ENCODE peak calls at places on chromosomes 7 and 10, in four cellular contexts. N, E, P and H are unnamed samples. For H3K27me3, the result is how much of the 10 kb centered on the place peaks cover.

GRCh38 chr7:65397730-65398142 is 24.1 kb downstream of the ZNF92 start:
- DNase-seq in N (no peak), E (no peak), P (no peak), H (no peak)

GRCh38 chr7:38478404-38478803 is 152.8 kb downstream of the AMPH start:
- DNase-seq in P (no peak), N (no peak), E (no peak), H (no peak)

GRCh38 chr7:141102436-141102835 is 28.6 kb downstream of the TMEM178B start:
- DNase-seq in P (no peak), E (no peak), N (no peak), H (no peak)

GRCh38 chr10:60732240-60733188 is 45.8 kb upstream of the CDK1 start:
- DNase-seq in P (peak), E (peak), N (peak), H (peak)

GRCh38 chr10:46296629-46297275 is 10.0 kb downstream of the ANTXRL start:
- DNase-seq in P (no peak), E (peak), N (no peak), H (no peak)

GRCh38 chr10:95121904-95122303 is 52.6 kb upstream of the CYP2C8 start:
- DNase-seq in P (no peak), N (no peak), E (no peak), H (peak)

GRCh38 chr10:80163741-80164341 is 31.3 kb downstream of the PLAC9 start:
- DNase-seq in P (peak), N (no peak), E (peak), H (no peak)

GRCh38 chr7:34371922-34372321 is 286.1 kb upstream of the NPSR1 start:
- DNase-seq in E (no peak), N (no peak), P (no peak), H (no peak)

GRCh38 chr7:107047902-107048782 is 3.6 kb downstream of the PRKAR2B start:
- DNase-seq in E (no peak), N (no peak), P (no peak), H (no peak)

GRCh38 chr7:115851291-115851690 is 179.3 kb downstream of the TFEC start:
- DNase-seq in N (peak), E (no peak), P (peak), H (no peak)

GRCh38 chr7:20776942-20777341 is 9.7 kb downstream of the SP8 start:
- DNase-seq in N (no peak), E (no peak), P (peak), H (no peak)
- H3K27me3 ChIP-seq in N (half or more), E (half or more), P (half or more), H (under half)

DNA sequence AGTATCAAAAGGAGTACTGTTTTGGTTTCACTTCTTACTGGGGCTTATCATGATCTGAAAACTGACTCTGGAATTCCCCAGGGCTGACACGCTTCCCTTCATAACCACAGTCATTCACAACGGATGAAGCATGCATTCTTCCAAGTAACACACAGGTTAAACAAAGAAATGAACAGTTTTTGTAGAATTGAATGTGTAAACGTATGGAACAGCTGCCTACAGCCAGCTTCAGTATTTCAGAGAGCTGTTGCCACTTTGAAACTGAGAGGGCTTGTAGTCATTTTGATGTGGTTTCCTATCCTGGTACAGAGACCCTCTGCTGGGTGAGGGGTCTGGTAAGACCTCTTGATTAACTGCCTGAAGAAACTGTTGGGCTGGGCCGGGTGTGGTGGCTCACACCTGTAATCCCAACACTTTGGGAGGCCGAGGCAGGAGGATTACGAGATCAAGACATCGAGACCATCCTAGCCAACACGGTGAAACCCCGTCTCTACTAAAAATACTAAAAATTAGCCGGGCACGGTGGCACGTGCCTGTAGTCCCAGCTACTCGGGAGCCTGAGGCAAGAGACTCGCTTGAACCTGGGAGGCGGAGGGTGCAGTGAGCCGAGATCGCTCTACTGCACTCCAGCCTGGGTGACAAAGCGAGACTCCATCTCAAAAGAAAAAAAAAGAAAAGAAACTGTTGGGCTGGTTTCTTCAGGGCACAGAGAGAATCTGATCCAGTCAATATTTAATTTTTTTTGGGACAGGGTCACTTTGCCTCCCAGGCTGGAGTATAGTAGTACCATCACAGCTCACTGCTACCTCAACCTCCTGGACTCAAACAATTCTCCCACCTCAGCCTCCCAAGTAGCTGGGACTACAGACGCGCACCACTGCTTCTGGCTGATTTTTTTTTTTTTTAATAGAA is 4.7 kb downstream of the NFE2L3 start:
- DNase-seq in P (no peak), E (peak), N (no peak), H (no peak)
- H3K27me3 ChIP-seq in P (half or more), E (under half), N (under half), H (under half)

GRCh38 chr10:128210215-128211063 is 84.2 kb upstream of the MKI67 start:
- DNase-seq in E (peak), P (peak), N (peak), H (peak)
- H3K27me3 ChIP-seq in E (under half), P (under half), N (under half), H (under half)

GRCh38 chr10:129958686-129959543 is 5.2 kb downstream of the EBF3 start:
- DNase-seq in N (peak), E (no peak), P (peak), H (no peak)
- H3K27me3 ChIP-seq in N (half or more), E (half or more), P (half or more), H (half or more)

GRCh38 chr10:111077715-111078504 is 1.1 kb downstream of the ADRA2A start:
- DNase-seq in N (no peak), P (peak), E (peak), H (peak)
- H3K27me3 ChIP-seq in N (half or more), P (half or more), E (half or more), H (under half)

DNA sequence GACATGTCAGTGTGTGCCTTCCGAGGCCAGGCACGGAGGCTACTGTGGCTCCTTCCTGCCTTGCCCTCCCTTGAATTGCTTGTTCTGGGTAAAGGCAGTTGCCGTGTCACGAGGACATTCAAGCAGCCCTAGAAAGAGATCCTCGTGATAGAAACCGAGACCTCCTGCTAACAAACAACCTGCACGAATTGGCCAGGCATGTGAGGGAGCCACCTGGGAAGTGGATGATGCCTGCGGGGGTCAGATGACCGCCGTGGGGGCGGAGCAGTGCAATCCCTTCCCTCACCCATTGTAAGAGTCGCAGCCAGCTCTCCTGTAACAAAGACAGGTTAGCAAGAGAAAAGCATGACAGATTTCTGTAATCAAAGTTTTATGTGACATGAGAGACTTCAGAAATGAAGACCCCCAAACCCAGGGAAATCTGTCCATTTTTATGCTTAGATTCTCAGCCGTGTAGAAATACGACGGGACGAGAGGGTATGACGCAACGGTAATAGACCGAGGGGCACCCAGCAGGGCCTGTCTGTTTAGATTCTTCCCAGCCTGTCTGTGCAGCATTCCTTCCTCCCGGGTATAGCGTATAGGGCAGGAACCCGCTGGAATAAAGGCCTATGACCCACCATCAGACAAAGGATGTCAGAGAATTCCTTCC is 241.7 kb downstream of the GATA3 start:
- DNase-seq in P (peak), E (no peak), N (no peak), H (no peak)
- H3K27me3 ChIP-seq in P (under half), E (under half), N (half or more), H (under half)